ENCODE peak calls at places on chromosomes 13 and 19, in seven cellular contexts. One of them, this sample, is unnamed.

GRCh38 chr19:1141944-1142343 is 32.1 kb downstream of the SBNO2 start:
- DNase-seq in HCT116: no peak
- DNase-seq in H1: no peak
- DNase-seq in endothelial cell of umbilical vein: no peak
- DNase-seq in HepG2: peak
- DNase-seq in K562: no peak
- DNase-seq in SK-N-SH: no peak
- DNase-seq in this sample: no peak

GRCh38 chr19:1102407-1103106 is 1.2 kb upstream of the GPX4 start:
- DNase-seq in HCT116: peak
- DNase-seq in H1: no peak
- DNase-seq in endothelial cell of umbilical vein: peak
- DNase-seq in HepG2: peak
- DNase-seq in K562: no peak
- DNase-seq in SK-N-SH: no peak
- DNase-seq in this sample: no peak

GRCh38 chr19:13260883-13261653 is 110.9 kb downstream of the IER2 start:
- DNase-seq in HCT116: peak
- DNase-seq in H1: no peak
- DNase-seq in endothelial cell of umbilical vein: peak
- DNase-seq in HepG2: no peak
- DNase-seq in K562: peak
- DNase-seq in SK-N-SH: no peak
- DNase-seq in this sample: no peak

GRCh38 chr13:105990256-105990958 is 545.1 kb downstream of the EFNB2 start:
- DNase-seq in HCT116: no peak
- DNase-seq in H1: no peak
- DNase-seq in endothelial cell of umbilical vein: no peak
- DNase-seq in HepG2: no peak
- DNase-seq in K562: no peak
- DNase-seq in SK-N-SH: no peak
- DNase-seq in this sample: no peak

GRCh38 chr19:12924621-12925310 is 5.7 kb upstream of the SYCE2 start:
- DNase-seq in HCT116: no peak
- DNase-seq in H1: no peak
- DNase-seq in endothelial cell of umbilical vein: no peak
- DNase-seq in HepG2: no peak
- DNase-seq in K562: no peak
- DNase-seq in SK-N-SH: no peak
- DNase-seq in this sample: no peak

GRCh38 chr19:1473056-1473400 is 6.0 kb downstream of the C19orf25 start:
- DNase-seq in HCT116: no peak
- DNase-seq in H1: no peak
- DNase-seq in endothelial cell of umbilical vein: no peak
- DNase-seq in HepG2: no peak
- DNase-seq in K562: no peak
- DNase-seq in SK-N-SH: no peak
- DNase-seq in this sample: no peak

GRCh38 chr13:20165417-20166257 is 4.8 kb upstream of the GJA3 start:
- DNase-seq in HCT116: no peak
- DNase-seq in H1: no peak
- DNase-seq in endothelial cell of umbilical vein: no peak
- DNase-seq in HepG2: no peak
- DNase-seq in K562: no peak
- DNase-seq in SK-N-SH: no peak
- DNase-seq in this sample: no peak

GRCh38 chr19:38700350-38700932 is 43.8 kb downstream of the CAPN12 start:
- DNase-seq in HCT116: no peak
- DNase-seq in H1: no peak
- DNase-seq in endothelial cell of umbilical vein: no peak
- DNase-seq in HepG2: peak
- DNase-seq in K562: no peak
- DNase-seq in SK-N-SH: no peak
- DNase-seq in this sample: no peak

GRCh38 chr13:70541451-70541850 is 433.2 kb upstream of the KLHL1 start:
- DNase-seq in HCT116: no peak
- DNase-seq in H1: no peak
- DNase-seq in endothelial cell of umbilical vein: no peak
- DNase-seq in HepG2: no peak
- DNase-seq in K562: no peak
- DNase-seq in SK-N-SH: no peak
- DNase-seq in this sample: no peak

GRCh38 chr19:38665950-38666661 is 18.7 kb downstream of the ACTN4 start:
- DNase-seq in HCT116: no peak
- DNase-seq in H1: peak
- DNase-seq in endothelial cell of umbilical vein: peak
- DNase-seq in HepG2: peak
- DNase-seq in K562: no peak
- DNase-seq in SK-N-SH: no peak
- DNase-seq in this sample: peak

GRCh38 chr13:73822671-73823592 is 311.3 kb downstream of the KLF12 start:
- DNase-seq in HCT116: no peak
- DNase-seq in H1: no peak
- DNase-seq in endothelial cell of umbilical vein: peak
- DNase-seq in HepG2: no peak
- DNase-seq in K562: no peak
- DNase-seq in SK-N-SH: no peak
- DNase-seq in this sample: no peak

GRCh38 chr19:46821512-46822359 is 28.9 kb downstream of the AP2S1 start:
- DNase-seq in HCT116: no peak
- DNase-seq in H1: no peak
- DNase-seq in endothelial cell of umbilical vein: no peak
- DNase-seq in HepG2: no peak
- DNase-seq in K562: no peak
- DNase-seq in SK-N-SH: no peak
- DNase-seq in this sample: no peak

GRCh38 chr19:38975214-38975860 is at the start of gene FBXO17:
- DNase-seq in HCT116: no peak
- DNase-seq in H1: no peak
- DNase-seq in endothelial cell of umbilical vein: peak
- DNase-seq in HepG2: peak
- DNase-seq in K562: peak
- DNase-seq in SK-N-SH: peak
- DNase-seq in this sample: peak

GRCh38 chr13:105346141-105346766 is 1189.2 kb downstream of the EFNB2 start:
- DNase-seq in HCT116: peak
- DNase-seq in H1: no peak
- DNase-seq in endothelial cell of umbilical vein: peak
- DNase-seq in HepG2: peak
- DNase-seq in K562: no peak
- DNase-seq in SK-N-SH: no peak
- DNase-seq in this sample: no peak

GRCh38 chr13:61358599-61358998 is 57.0 kb downstream of the PCDH20 start:
- DNase-seq in HCT116: no peak
- DNase-seq in H1: no peak
- DNase-seq in endothelial cell of umbilical vein: no peak
- DNase-seq in HepG2: no peak
- DNase-seq in K562: no peak
- DNase-seq in SK-N-SH: no peak
- DNase-seq in this sample: no peak

GRCh38 chr13:45040626-45041025 is 51.3 kb downstream of the GPALPP1 start:
- DNase-seq in HCT116: no peak
- DNase-seq in H1: no peak
- DNase-seq in endothelial cell of umbilical vein: no peak
- DNase-seq in HepG2: no peak
- DNase-seq in K562: no peak
- DNase-seq in SK-N-SH: no peak
- DNase-seq in this sample: no peak

GRCh38 chr13:50990540-50991506 is 81.2 kb downstream of the RNASEH2B start:
- DNase-seq in HCT116: no peak
- DNase-seq in H1: no peak
- DNase-seq in endothelial cell of umbilical vein: peak
- DNase-seq in HepG2: no peak
- DNase-seq in K562: no peak
- DNase-seq in SK-N-SH: peak
- DNase-seq in this sample: peak

GRCh38 chr19:1608414-1609391 is 3.4 kb upstream of the UQCR11 start:
- DNase-seq in HCT116: no peak
- DNase-seq in H1: no peak
- DNase-seq in endothelial cell of umbilical vein: no peak
- DNase-seq in HepG2: no peak
- DNase-seq in K562: no peak
- DNase-seq in SK-N-SH: peak
- DNase-seq in this sample: peak

GRCh38 chr19:53389591-53390377 is 5.2 kb upstream of the ZNF765 start:
- DNase-seq in HCT116: no peak
- DNase-seq in H1: peak
- DNase-seq in endothelial cell of umbilical vein: no peak
- DNase-seq in HepG2: no peak
- DNase-seq in K562: peak
- DNase-seq in SK-N-SH: peak
- DNase-seq in this sample: peak

GRCh38 chr13:38477676-38478075 is 128.0 kb downstream of the UFM1 start:
- DNase-seq in HCT116: no peak
- DNase-seq in H1: no peak
- DNase-seq in endothelial cell of umbilical vein: no peak
- DNase-seq in HepG2: no peak
- DNase-seq in K562: no peak
- DNase-seq in SK-N-SH: no peak
- DNase-seq in this sample: no peak

GRCh38 chr13:38483623-38484022 is 134.0 kb downstream of the UFM1 start:
- DNase-seq in HCT116: no peak
- DNase-seq in H1: no peak
- DNase-seq in endothelial cell of umbilical vein: no peak
- DNase-seq in HepG2: no peak
- DNase-seq in K562: no peak
- DNase-seq in SK-N-SH: no peak
- DNase-seq in this sample: no peak
- TF ChIP-seq POLR2AphosphoS5 in HCT116: no peak
- TF ChIP-seq POLR2AphosphoS5 in H1: no peak
- TF ChIP-seq POLR2AphosphoS5 in endothelial cell of umbilical vein: no peak
- TF ChIP-seq POLR2AphosphoS5 in HepG2: no peak
- TF ChIP-seq POLR2AphosphoS5 in K562: no peak
- TF ChIP-seq POLR2AphosphoS5 in SK-N-SH: no peak
- TF ChIP-seq POLR2AphosphoS5 in this sample: no peak

GRCh38 chr19:40717880-40718773 is 1.2 kb downstream of the ITPKC start:
- DNase-seq in HCT116: no peak
- DNase-seq in H1: no peak
- DNase-seq in endothelial cell of umbilical vein: peak
- DNase-seq in HepG2: peak
- DNase-seq in K562: peak
- DNase-seq in SK-N-SH: no peak
- DNase-seq in this sample: peak
- H2AFZ ChIP-seq in HCT116: no peak
- H2AFZ ChIP-seq in H1: no peak
- H2AFZ ChIP-seq in endothelial cell of umbilical vein: no peak
- H2AFZ ChIP-seq in HepG2: no peak
- H2AFZ ChIP-seq in K562: peak
- H2AFZ ChIP-seq in SK-N-SH: no peak
- H2AFZ ChIP-seq in this sample: no peak

DNA sequence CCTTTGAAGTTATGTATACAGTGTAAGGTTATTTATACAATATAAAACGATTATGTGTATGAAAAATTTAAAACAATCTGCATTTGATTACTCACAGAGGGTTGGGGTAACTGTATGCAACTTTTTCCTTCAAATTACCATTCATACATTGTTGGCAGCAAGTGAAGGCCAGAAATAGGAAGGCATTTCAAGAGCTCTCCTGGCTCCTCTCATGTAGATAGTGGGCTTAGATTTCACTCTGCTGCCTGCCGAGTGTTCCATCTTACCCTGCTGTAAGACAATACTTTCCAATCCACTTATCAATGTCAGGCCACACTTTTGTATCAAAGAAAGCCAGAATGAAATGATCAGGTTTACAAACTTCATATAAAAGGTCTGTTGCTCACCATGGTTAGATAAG is 245.2 kb downstream of the DNAJC15 start:
- DNase-seq in HCT116: no peak
- DNase-seq in H1: no peak
- DNase-seq in endothelial cell of umbilical vein: no peak
- DNase-seq in HepG2: no peak
- DNase-seq in K562: no peak
- DNase-seq in SK-N-SH: no peak
- DNase-seq in this sample: no peak
- TF ChIP-seq POLR2AphosphoS5 in HCT116: no peak
- TF ChIP-seq POLR2AphosphoS5 in H1: no peak
- TF ChIP-seq POLR2AphosphoS5 in endothelial cell of umbilical vein: no peak
- TF ChIP-seq POLR2AphosphoS5 in HepG2: no peak
- TF ChIP-seq POLR2AphosphoS5 in K562: no peak
- TF ChIP-seq POLR2AphosphoS5 in SK-N-SH: no peak
- TF ChIP-seq POLR2AphosphoS5 in this sample: no peak

GRCh38 chr19:2888739-2889224 is 11.9 kb upstream of the ZNF57 start:
- DNase-seq in HCT116: no peak
- DNase-seq in H1: no peak
- DNase-seq in endothelial cell of umbilical vein: no peak
- DNase-seq in HepG2: no peak
- DNase-seq in K562: no peak
- DNase-seq in SK-N-SH: no peak
- DNase-seq in this sample: peak
- H2AFZ ChIP-seq in HCT116: no peak
- H2AFZ ChIP-seq in H1: no peak
- H2AFZ ChIP-seq in endothelial cell of umbilical vein: peak
- H2AFZ ChIP-seq in HepG2: no peak
- H2AFZ ChIP-seq in K562: no peak
- H2AFZ ChIP-seq in SK-N-SH: no peak
- H2AFZ ChIP-seq in this sample: peak

GRCh38 chr13:100515410-100515800 is 73.2 kb downstream of the GGACT start:
- DNase-seq in HCT116: no peak
- DNase-seq in H1: no peak
- DNase-seq in endothelial cell of umbilical vein: no peak
- DNase-seq in HepG2: no peak
- DNase-seq in K562: no peak
- DNase-seq in SK-N-SH: no peak
- DNase-seq in this sample: peak
- TF ChIP-seq POLR2AphosphoS5 in HCT116: no peak
- TF ChIP-seq POLR2AphosphoS5 in H1: no peak
- TF ChIP-seq POLR2AphosphoS5 in endothelial cell of umbilical vein: no peak
- TF ChIP-seq POLR2AphosphoS5 in HepG2: no peak
- TF ChIP-seq POLR2AphosphoS5 in K562: no peak
- TF ChIP-seq POLR2AphosphoS5 in SK-N-SH: no peak
- TF ChIP-seq POLR2AphosphoS5 in this sample: no peak